ENCODE peak calls at places on chromosome 3, in eight cellular contexts. D is uterus; F is thyroid gland; K is GM12878; N is CD8-positive, alpha-beta T cell; L is IMR-90; G is right lobe of liver; T is breast epithelium. Z is an unnamed sample.

GRCh38 chr3:109852283-109852682 is 514.9 kb upstream of the DPPA4 start:
- DNase-seq in D (no peak), F (no peak), K (no peak), N (no peak), L (no peak), G (no peak), T (no peak), Z (no peak)

GRCh38 chr3:4644954-4645353 is 151.8 kb downstream of the ITPR1 start:
- DNase-seq in D (no peak), F (no peak), K (no peak), N (no peak), L (peak; percentile 20), G (no peak), T (no peak), Z (no peak)

GRCh38 chr3:153274521-153274920 is 112.5 kb downstream of the RAP2B start:
- DNase-seq in D (no peak), F (no peak), K (no peak), N (no peak), L (no peak), G (no peak), T (no peak), Z (no peak)

GRCh38 chr3:164064298-164064697 is 1014.0 kb downstream of the SI start:
- DNase-seq in D (no peak), F (no peak), K (no peak), N (no peak), L (no peak), G (no peak), T (no peak), Z (no peak)

GRCh38 chr3:163684651-163685050 is 1393.6 kb downstream of the SI start:
- DNase-seq in D (no peak), F (no peak), K (no peak), N (no peak), L (no peak), G (no peak), T (no peak), Z (no peak)

GRCh38 chr3:134406331-134407246 is 32.3 kb upstream of the AMOTL2 start:
- DNase-seq in D (no peak), F (peak; percentile 69), K (no peak), N (no peak), L (no peak), G (peak; percentile 23), T (no peak), Z (peak; percentile 43)

GRCh38 chr3:139588450-139588849 is 48.9 kb upstream of the RBP1 start:
- DNase-seq in D (no peak), F (no peak), K (no peak), N (no peak), L (no peak), G (no peak), T (no peak), Z (no peak)

GRCh38 chr3:46098319-46098761 is 71.1 kb upstream of the XCR1 start:
- DNase-seq in D (peak; percentile 64), F (no peak), K (peak; percentile 86), N (peak; percentile 34), L (peak; percentile 50), G (no peak), T (no peak), Z (peak; percentile 56)

GRCh38 chr3:39178553-39178952 is 13.8 kb downstream of the XIRP1 start:
- DNase-seq in D (no peak), F (no peak), K (no peak), N (no peak), L (peak; percentile 77), G (no peak), T (no peak), Z (no peak)

GRCh38 chr3:5330152-5330810 is 142.8 kb downstream of the EDEM1 start:
- DNase-seq in D (no peak), F (no peak), K (no peak), N (no peak), L (peak; percentile 90), G (no peak), T (no peak), Z (no peak)

GRCh38 chr3:64399205-64399800 is 174.0 kb upstream of the PRICKLE2 start:
- DNase-seq in D (peak; percentile 37), F (peak; percentile 25), K (no peak), N (no peak), L (peak; percentile 70), G (no peak), T (no peak), Z (no peak)

GRCh38 chr3:30633718-30634117 is 27.3 kb downstream of the TGFBR2 start:
- DNase-seq in D (no peak), F (no peak), K (no peak), N (no peak), L (no peak), G (no peak), T (no peak), Z (no peak)

GRCh38 chr3:30632065-30632464 is 25.7 kb downstream of the TGFBR2 start:
- DNase-seq in D (no peak), F (no peak), K (no peak), N (no peak), L (no peak), G (no peak), T (no peak), Z (no peak)

GRCh38 chr3:30637310-30638227 is 31.2 kb downstream of the TGFBR2 start:
- DNase-seq in D (no peak), F (no peak), K (no peak), N (no peak), L (no peak), G (no peak), T (no peak), Z (no peak)

GRCh38 chr3:30632521-30632920 is 26.1 kb downstream of the TGFBR2 start:
- DNase-seq in D (no peak), F (no peak), K (no peak), N (no peak), L (no peak), G (no peak), T (no peak), Z (no peak)

DNA sequence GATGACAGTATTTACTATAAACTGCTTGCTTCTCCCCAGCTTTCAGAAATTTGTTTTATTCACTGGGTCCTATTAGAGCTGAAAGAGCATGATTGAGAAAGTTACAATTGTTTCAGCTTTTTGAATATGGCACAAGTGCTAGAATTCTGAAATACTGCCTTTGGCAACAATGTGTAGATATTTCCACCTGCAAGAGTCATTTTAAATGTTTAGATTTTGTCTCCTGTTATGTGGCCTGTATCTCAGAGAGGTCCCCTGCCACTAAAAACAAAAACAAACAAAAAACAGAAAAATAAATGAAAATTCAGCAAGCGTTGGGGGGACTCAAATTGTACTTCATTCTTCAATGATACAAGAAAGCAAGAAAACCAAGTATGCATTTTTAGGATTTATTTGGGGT is 28.7 kb downstream of the TGFBR2 start:
- DNase-seq in D (no peak), F (no peak), K (no peak), N (no peak), L (no peak), G (no peak), T (no peak), Z (no peak)
- H3K36me3 ChIP-seq in D (no peaks in the 10 kb centered on the region), F (no peaks in the 10 kb centered on the region), K (no peaks in the 10 kb centered on the region), N (no peaks in the 10 kb centered on the region), L (peaks cover 3% of the 10 kb centered on the region), G (no peaks in the 10 kb centered on the region), T (no peaks in the 10 kb centered on the region), Z (peaks cover 2% of the 10 kb centered on the region)

DNA sequence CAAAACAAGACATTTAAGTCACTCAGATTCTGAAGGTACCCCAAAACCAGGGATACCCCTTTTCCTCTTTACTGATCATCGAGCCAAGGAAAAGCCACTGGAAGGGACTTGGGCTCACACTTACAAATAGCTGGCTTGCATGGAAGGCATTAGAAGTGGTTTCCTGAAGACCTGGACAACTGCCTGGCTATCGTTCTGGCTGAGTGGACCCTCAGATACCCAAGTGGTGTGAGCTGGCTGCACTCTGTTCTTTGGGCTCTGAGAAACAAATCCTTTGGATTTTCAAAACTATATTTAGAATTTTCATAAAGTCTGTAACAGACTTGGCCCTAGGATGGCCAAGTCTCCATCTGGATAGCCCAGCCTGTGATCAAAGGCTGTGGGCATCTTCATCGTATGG is 110.1 kb upstream of the CTDSPL start:
- DNase-seq in D (no peak), F (peak; percentile 92), K (no peak), N (no peak), L (no peak), G (no peak), T (no peak), Z (no peak)
- H3K27ac ChIP-seq in D (no peak overlapping the region), F (peak overlapping the region; percentile 93), K (no peak overlapping the region), N (no peak overlapping the region), L (no peak overlapping the region), G (no peak overlapping the region), T (no peak overlapping the region), Z (no peak overlapping the region)

DNA sequence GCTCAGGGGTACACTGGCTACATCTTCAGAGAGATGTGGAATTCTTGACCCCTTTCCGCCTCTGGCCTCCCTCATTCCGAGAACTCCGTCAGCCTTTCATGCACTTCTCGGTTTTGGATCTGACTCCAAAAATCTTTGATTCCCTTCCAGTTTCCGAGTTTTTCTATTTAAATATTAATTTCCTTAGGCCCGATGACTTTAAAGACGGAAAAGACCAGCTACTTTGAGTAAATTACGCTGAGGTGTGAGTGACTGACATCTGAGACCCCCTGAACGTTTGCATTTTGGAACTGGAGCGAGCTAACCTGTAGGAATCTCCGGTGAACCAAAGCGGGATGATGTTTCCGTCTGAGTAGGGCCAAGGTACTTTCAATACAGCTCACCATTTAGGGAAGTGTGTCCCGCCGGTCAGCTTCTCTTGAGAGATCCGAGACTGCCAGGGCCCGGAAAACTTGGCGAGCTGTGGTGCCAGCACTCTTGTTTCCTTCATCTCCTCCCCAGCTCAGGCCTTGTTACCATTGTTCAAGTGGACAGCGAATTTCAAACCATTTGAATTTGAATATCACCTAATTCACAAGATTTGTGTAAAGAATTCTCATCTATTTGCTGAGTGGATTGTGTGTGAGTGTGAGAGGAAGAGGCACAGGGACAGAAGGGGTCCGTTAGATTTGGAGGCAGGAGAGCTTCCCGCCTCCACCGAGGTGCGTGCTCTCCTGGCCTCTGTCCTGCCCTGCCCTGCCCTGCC is 5.4 kb downstream of the SOX14 start:
- DNase-seq in D (no peak), F (no peak), K (no peak), N (no peak), L (no peak), G (no peak), T (no peak), Z (no peak)
- H3K4me3 ChIP-seq in D (no peak overlapping the region), F (no peak overlapping the region), K (no peak overlapping the region), N (no peak overlapping the region), L (no peak overlapping the region), G (no peak overlapping the region), T (no peak overlapping the region), Z (no peak overlapping the region)

GRCh38 chr3:117545484-117545883 is 835.9 kb downstream of the TUSC7 start:
- DNase-seq in D (no peak), F (no peak), K (no peak), N (no peak), L (no peak), G (no peak), T (no peak), Z (no peak)

GRCh38 chr3:117539729-117540128 is 830.1 kb downstream of the TUSC7 start:
- DNase-seq in D (no peak), F (no peak), K (no peak), N (no peak), L (no peak), G (no peak), T (no peak), Z (no peak)

GRCh38 chr3:117537949-117538348 is 828.4 kb downstream of the TUSC7 start:
- DNase-seq in D (no peak), F (no peak), K (no peak), N (no peak), L (no peak), G (no peak), T (no peak), Z (no peak)

DNA sequence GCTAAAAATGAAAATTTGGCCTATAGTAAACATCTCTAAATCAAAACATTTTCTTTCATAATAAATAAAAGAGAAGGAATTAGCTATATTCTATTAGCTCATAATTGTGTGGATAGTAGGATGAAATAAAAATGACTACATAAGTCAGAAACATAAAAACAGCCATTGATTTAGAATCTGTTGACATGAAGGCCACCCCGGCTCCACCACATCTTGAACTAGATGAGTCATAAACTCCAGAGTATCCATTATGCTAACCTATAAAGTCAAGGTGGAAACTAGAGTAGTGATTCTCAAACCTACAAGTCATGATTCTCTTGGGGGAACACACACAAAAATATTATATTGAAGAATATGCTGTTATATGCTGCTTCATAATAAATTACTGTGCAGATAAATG is 831.0 kb downstream of the TUSC7 start:
- DNase-seq in D (no peak), F (no peak), K (no peak), N (no peak), L (peak; percentile 34), G (no peak), T (no peak), Z (no peak)
- H3K36me3 ChIP-seq in D (no peaks in the 10 kb centered on the region), F (no peaks in the 10 kb centered on the region), K (no peaks in the 10 kb centered on the region), N (no peaks in the 10 kb centered on the region), L (no peaks in the 10 kb centered on the region), G (no peaks in the 10 kb centered on the region), T (no peaks in the 10 kb centered on the region), Z (no peaks in the 10 kb centered on the region)